ENCODE peak calls at places on chromosomes 2 and 18, in seven cellular contexts. T is GM23248; E is stimulated activated CD4-positive, alpha-beta T cell treated with anti-CD3 and anti-CD28 coated beads, Interleukin-4, amount 100 ng/mL, for 48 hours; F is T-helper 1 cell; M is H54; A is WTC11; V is posterior cingulate gyrus. I is an unnamed sample.

GRCh38 chr2:26805241-26805676 is 19.4 kb downstream of the CENPA start:
- DNase-seq in M (peak), E (no peak), F (no peak), T (peak), V (no peak), A (no peak), I (no peak)

GRCh38 chr2:166647935-166648334 is 153.9 kb upstream of the SCN7A start:
- DNase-seq in V (no peak), E (no peak), T (no peak), F (no peak), A (no peak), M (no peak), I (no peak)

GRCh38 chr18:76394780-76395476 is 100.1 kb downstream of the ZNF516 start:
- DNase-seq in M (no peak), A (no peak), E (no peak), T (peak), V (no peak), F (no peak), I (no peak)

GRCh38 chr2:8805278-8806045 is 32.0 kb downstream of the KIDINS220 start:
- DNase-seq in E (no peak), V (no peak), T (no peak), F (no peak), M (no peak), A (no peak), I (no peak)

GRCh38 chr2:43080626-43081025 is 145.8 kb downstream of the ZFP36L2 start:
- DNase-seq in E (no peak), F (no peak), V (no peak), T (no peak), A (no peak), M (no peak), I (no peak)

GRCh38 chr2:38509322-38509946 is 93.3 kb downstream of the HNRNPLL start:
- DNase-seq in V (no peak), A (no peak), T (peak), F (no peak), E (no peak), M (no peak), I (no peak)

GRCh38 chr2:11411768-11412448 is 54.1 kb downstream of the E2F6 start:
- DNase-seq in V (no peak), F (no peak), E (no peak), T (peak), A (peak), M (peak), I (peak)

GRCh38 chr2:134988994-134989605 is 58.1 kb downstream of the MAP3K19 start:
- DNase-seq in A (no peak), T (peak), V (no peak), F (no peak), E (no peak), M (peak), I (no peak)

GRCh38 chr2:191169456-191170300 is 18.9 kb upstream of the STAT4 start:
- DNase-seq in A (no peak), F (no peak), M (no peak), V (no peak), E (no peak), T (peak), I (no peak)

GRCh38 chr18:47683774-47684173 is 246.7 kb downstream of the SMAD2 start:
- DNase-seq in F (no peak), M (no peak), A (no peak), E (no peak), T (no peak), V (no peak), I (no peak)

I was measured in mucosa of gallbladder.